ENCODE peak calls at places on chromosomes 2 and 18, in six cellular contexts. C, F, E, L, V and J are unnamed samples.

GRCh38 chr18:79384151-79384807 is 11.5 kb upstream of the NFATC1 start:
- DNase-seq in C (no peak), F (no peak), E (no peak), L (no peak), V (no peak), J (no peak)

GRCh38 chr2:54402350-54402749 is 53.8 kb upstream of the SPTBN1 start:
- DNase-seq in C (no peak), F (no peak), E (peak), L (no peak), V (peak), J (no peak)

GRCh38 chr2:190800528-190800927 is 80.1 kb upstream of the GLS start:
- DNase-seq in C (no peak), F (no peak), E (no peak), L (no peak), V (no peak), J (no peak)

GRCh38 chr2:105969552-105969951 is 224.5 kb downstream of the UXS1 start:
- DNase-seq in C (no peak), F (no peak), E (peak), L (no peak), V (no peak), J (peak)

GRCh38 chr2:73698101-73698500 is 39.0 kb downstream of the TPRKB start:
- DNase-seq in C (no peak), F (no peak), E (no peak), L (no peak), V (no peak), J (no peak)

GRCh38 chr2:9972621-9973445 is 21.3 kb downstream of the GRHL1 start:
- DNase-seq in C (peak), F (no peak), E (peak), L (peak), V (no peak), J (no peak)

GRCh38 chr2:47360937-47361336 is 42.0 kb upstream of the MSH2 start:
- DNase-seq in C (no peak), F (no peak), E (no peak), L (peak), V (no peak), J (no peak)

GRCh38 chr2:188369365-188369764 is 77.7 kb downstream of the GULP1 start:
- DNase-seq in C (no peak), F (no peak), E (peak), L (peak), V (no peak), J (peak)

GRCh38 chr2:1709970-1710560 is 34.2 kb downstream of the PXDN start:
- DNase-seq in C (no peak), F (no peak), E (no peak), L (no peak), V (no peak), J (no peak)

GRCh38 chr18:31633416-31634330 is 42.0 kb downstream of the TTR start:
- DNase-seq in C (no peak), F (no peak), E (no peak), L (no peak), V (no peak), J (no peak)

GRCh38 chr2:144513388-144514100 is 6.4 kb downstream of the ZEB2 start:
- DNase-seq in C (peak), F (no peak), E (peak), L (peak), V (no peak), J (no peak)

GRCh38 chr18:41917199-41917598 is 37.8 kb upstream of the PIK3C3 start:
- DNase-seq in C (no peak), F (no peak), E (peak), L (no peak), V (no peak), J (no peak)

GRCh38 chr2:42142476-42143184 is 26.5 kb upstream of the EML4 start:
- DNase-seq in C (no peak), F (no peak), E (peak), L (no peak), V (no peak), J (no peak)

GRCh38 chr2:79860233-79861058 is 347.6 kb downstream of the CTNNA2 start:
- DNase-seq in C (peak), F (no peak), E (peak), L (peak), V (no peak), J (peak)

GRCh38 chr2:11055816-11056215 is 99.5 kb upstream of the SLC66A3 start:
- DNase-seq in C (no peak), F (no peak), E (no peak), L (no peak), V (no peak), J (no peak)

GRCh38 chr2:233976690-233977294 is 59.6 kb downstream of the TRPM8 start:
- DNase-seq in C (peak), F (no peak), E (peak), L (peak), V (no peak), J (peak)

GRCh38 chr2:241944821-241945220 is 75.3 kb downstream of the RTP5 start:
- DNase-seq in C (no peak), F (no peak), E (no peak), L (no peak), V (no peak), J (no peak)

GRCh38 chr2:186746584-186746983 is 52.7 kb downstream of the FAM171B start:
- DNase-seq in C (no peak), F (no peak), E (no peak), L (no peak), V (no peak), J (no peak)

GRCh38 chr2:75634945-75635344 is 11.6 kb upstream of the MRPL19 start:
- DNase-seq in C (no peak), F (no peak), E (no peak), L (no peak), V (no peak), J (no peak)

GRCh38 chr2:157661776-157662175 is 33.1 kb upstream of the ACVR1C start:
- DNase-seq in C (no peak), F (no peak), E (no peak), L (no peak), V (no peak), J (no peak)

GRCh38 chr2:27489118-27489497 is 435 bp downstream of the IFT172 start:
- DNase-seq in C (no peak), F (no peak), E (peak), L (peak), V (no peak), J (peak)

GRCh38 chr2:241114836-241115235 is 12.7 kb upstream of the MTERF4 start:
- DNase-seq in C (no peak), F (no peak), E (no peak), L (no peak), V (no peak), J (no peak)

GRCh38 chr2:168935810-168936581 is 34.9 kb downstream of the G6PC2 start:
- DNase-seq in C (no peak), F (no peak), E (peak), L (no peak), V (no peak), J (no peak)

GRCh38 chr2:128347701-128348504 is 29.2 kb upstream of the HS6ST1 start:
- DNase-seq in C (peak), F (no peak), E (peak), L (peak), V (peak), J (no peak)